ENCODE peak calls at places on chromosomes 2 and 18, in seven cellular contexts. U is SK-N-SH, S is H1, I is HCT116, F is K562, K is HepG2, V is GM12878. Z is an unnamed sample.

GRCh38 chr2:26175191-26175715 is 2.4 kb downstream of the GAREM2 start:
- DNase-seq in U (peak), S (no peak), I (no peak), F (no peak), K (no peak), V (no peak), Z (no peak)

GRCh38 chr2:172674034-172674967 is 61.3 kb upstream of the RAPGEF4 start:
- DNase-seq in U (no peak), S (peak), I (no peak), F (peak), K (no peak), V (no peak), Z (no peak)

GRCh38 chr2:216082805-216083204 is 1.1 kb downstream of the TMEM169 start:
- DNase-seq in U (peak), S (no peak), I (no peak), F (no peak), K (peak), V (no peak), Z (peak)

GRCh38 chr2:10877691-10878111 is 34.0 kb upstream of the KCNF1 start:
- DNase-seq in U (no peak), S (no peak), I (no peak), F (no peak), K (no peak), V (no peak), Z (no peak)

GRCh38 chr18:75070625-75071483 is 138.1 kb downstream of the PTGR3 start:
- DNase-seq in U (no peak), S (no peak), I (peak), F (peak), K (peak), V (peak), Z (peak)

GRCh38 chr2:108911401-108911800 is 77.6 kb downstream of the EDAR start:
- DNase-seq in U (peak), S (no peak), I (no peak), F (no peak), K (no peak), V (no peak), Z (no peak)

GRCh38 chr2:47019532-47019931 is 103.9 kb upstream of the MCFD2 start:
- DNase-seq in U (no peak), S (no peak), I (no peak), F (no peak), K (no peak), V (no peak), Z (no peak)

GRCh38 chr2:229714080-229714735 is at the start of gene DNER:
- DNase-seq in U (peak), S (no peak), I (no peak), F (peak), K (no peak), V (no peak), Z (peak)

GRCh38 chr2:151063271-151063670 is 198.4 kb downstream of the RBM43 start:
- DNase-seq in U (peak), S (no peak), I (no peak), F (no peak), K (no peak), V (no peak), Z (no peak)

GRCh38 chr18:59484796-59485328 is 125.8 kb upstream of the LMAN1 start:
- DNase-seq in U (peak), S (no peak), I (no peak), F (no peak), K (no peak), V (no peak), Z (no peak)

GRCh38 chr18:22683196-22683676 is 249.9 kb upstream of the RBBP8 start:
- DNase-seq in U (no peak), S (no peak), I (no peak), F (no peak), K (peak), V (no peak), Z (peak)

GRCh38 chr2:23803965-23804542 is 122.9 kb downstream of the ATAD2B start:
- DNase-seq in U (peak), S (no peak), I (no peak), F (peak), K (peak), V (no peak), Z (peak)

GRCh38 chr2:74168739-74169138 is 9.9 kb downstream of the MOB1A start:
- DNase-seq in U (no peak), S (no peak), I (no peak), F (no peak), K (no peak), V (no peak), Z (no peak)

GRCh38 chr18:7575465-7576026 is 8.4 kb downstream of the PTPRM start:
- DNase-seq in U (no peak), S (no peak), I (no peak), F (no peak), K (no peak), V (no peak), Z (no peak)

GRCh38 chr2:227177592-227178336 is 13.3 kb downstream of the COL4A3 start:
- DNase-seq in U (no peak), S (no peak), I (no peak), F (no peak), K (no peak), V (no peak), Z (no peak)

GRCh38 chr2:3265471-3265870 is 112.1 kb downstream of the EIPR1 start:
- DNase-seq in U (no peak), S (no peak), I (no peak), F (no peak), K (no peak), V (no peak), Z (no peak)

GRCh38 chr18:36711014-36711725 is 117.6 kb downstream of the TPGS2 start:
- DNase-seq in U (no peak), S (no peak), I (no peak), F (no peak), K (no peak), V (no peak), Z (no peak)

GRCh38 chr2:99404800-99405669 is 67.8 kb downstream of the EIF5B start:
- DNase-seq in U (no peak), S (no peak), I (no peak), F (no peak), K (no peak), V (no peak), Z (no peak)

GRCh38 chr2:241797441-241798080 is 11.4 kb upstream of the NEU4 start:
- DNase-seq in U (peak), S (no peak), I (no peak), F (no peak), K (no peak), V (no peak), Z (no peak)

GRCh38 chr2:11175293-11175795 is 20.1 kb downstream of the SLC66A3 start:
- DNase-seq in U (no peak), S (no peak), I (no peak), F (no peak), K (no peak), V (no peak), Z (no peak)

GRCh38 chr2:37692731-37693130 is 21.3 kb upstream of the CDC42EP3 start:
- DNase-seq in U (no peak), S (no peak), I (no peak), F (no peak), K (no peak), V (no peak), Z (no peak)

GRCh38 chr2:44663471-44664073 is 277.9 kb upstream of the SIX3 start:
- DNase-seq in U (no peak), S (no peak), I (no peak), F (no peak), K (no peak), V (no peak), Z (no peak)

GRCh38 chr2:26809876-26810577 is 24.2 kb downstream of the CENPA start:
- DNase-seq in U (no peak), S (no peak), I (no peak), F (no peak), K (no peak), V (no peak), Z (no peak)

GRCh38 chr2:189506514-189506976 is 65.3 kb downstream of the WDR75 start:
- DNase-seq in U (no peak), S (no peak), I (peak), F (peak), K (peak), V (no peak), Z (no peak)

GRCh38 chr2:102790086-102790453 is 28.2 kb downstream of the TMEM182 start:
- DNase-seq in U (no peak), S (no peak), I (no peak), F (no peak), K (no peak), V (no peak), Z (no peak)

GRCh38 chr2:72780483-72780882 is 45.4 kb downstream of the EXOC6B start:
- DNase-seq in U (no peak), S (no peak), I (no peak), F (no peak), K (peak), V (no peak), Z (no peak)

GRCh38 chr2:230942920-230943896 is 18.2 kb upstream of the GPR55 start:
- DNase-seq in U (no peak), S (no peak), I (no peak), F (no peak), K (no peak), V (peak), Z (no peak)

GRCh38 chr2:98343371-98343770 is 2.9 kb upstream of the CNGA3 start:
- DNase-seq in U (no peak), S (no peak), I (no peak), F (no peak), K (no peak), V (no peak), Z (no peak)

GRCh38 chr2:39710807-39711206 is 45.1 kb downstream of the TMEM178A start:
- DNase-seq in U (no peak), S (no peak), I (no peak), F (no peak), K (no peak), V (no peak), Z (no peak)

GRCh38 chr2:207903236-207903635 is 122.1 kb downstream of the PLEKHM3 start:
- DNase-seq in U (no peak), S (no peak), I (no peak), F (no peak), K (no peak), V (no peak), Z (no peak)

GRCh38 chr18:76487782-76488181 is 7.3 kb downstream of the ZNF516 start:
- DNase-seq in U (peak), S (no peak), I (no peak), F (no peak), K (no peak), V (no peak), Z (no peak)

GRCh38 chr2:48397846-48398245 is 132.1 kb upstream of the STON1 start:
- DNase-seq in U (no peak), S (no peak), I (no peak), F (no peak), K (no peak), V (no peak), Z (no peak)

GRCh38 chr18:31278609-31279071 is 39.3 kb upstream of the DSG1 start:
- DNase-seq in U (no peak), S (no peak), I (no peak), F (no peak), K (peak), V (no peak), Z (no peak)

GRCh38 chr2:25116956-25117355 is 51.4 kb downstream of the POMC start:
- DNase-seq in U (no peak), S (no peak), I (no peak), F (no peak), K (no peak), V (no peak), Z (no peak)

GRCh38 chr2:7954223-7954622 is 727.6 kb upstream of the ID2 start:
- DNase-seq in U (no peak), S (no peak), I (no peak), F (no peak), K (no peak), V (no peak), Z (no peak)

GRCh38 chr2:106547516-106547915 is 60.4 kb downstream of the CD8B2 start:
- DNase-seq in U (no peak), S (no peak), I (no peak), F (no peak), K (no peak), V (no peak), Z (no peak)
- TF ChIP-seq JUND in U (no peak), S (no peak), I (no peak), F (no peak), K (no peak), V (no peak), Z (no peak)

GRCh38 chr2:96470636-96471035 is 34.5 kb downstream of the NEURL3 start:
- DNase-seq in U (peak), S (peak), I (no peak), F (peak), K (no peak), V (no peak), Z (peak)
- TF ChIP-seq JUND in U (no peak), S (no peak), I (no peak), F (no peak), K (no peak), V (no peak), Z (no peak)

GRCh38 chr2:203935568-203935967 is 995 bp upstream of the ICOS start:
- DNase-seq in U (no peak), S (no peak), I (no peak), F (no peak), K (no peak), V (no peak), Z (no peak)

GRCh38 chr2:203934006-203934632 is 2.4 kb upstream of the ICOS start:
- DNase-seq in U (no peak), S (no peak), I (no peak), F (no peak), K (no peak), V (no peak), Z (no peak)

GRCh38 chr2:203936535-203936934 is at the start of gene ICOS:
- DNase-seq in U (no peak), S (no peak), I (no peak), F (no peak), K (no peak), V (no peak), Z (no peak)

GRCh38 chr2:203936949-203937348 is 386 bp downstream of the ICOS start:
- DNase-seq in U (no peak), S (no peak), I (no peak), F (no peak), K (no peak), V (no peak), Z (no peak)

GRCh38 chr2:203934711-203935438 is 1.7 kb upstream of the ICOS start:
- DNase-seq in U (no peak), S (no peak), I (no peak), F (no peak), K (no peak), V (no peak), Z (no peak)
- TF ChIP-seq JUND in U (no peak), S (no peak), I (no peak), F (no peak), K (no peak), V (no peak), Z (no peak)

DNA sequence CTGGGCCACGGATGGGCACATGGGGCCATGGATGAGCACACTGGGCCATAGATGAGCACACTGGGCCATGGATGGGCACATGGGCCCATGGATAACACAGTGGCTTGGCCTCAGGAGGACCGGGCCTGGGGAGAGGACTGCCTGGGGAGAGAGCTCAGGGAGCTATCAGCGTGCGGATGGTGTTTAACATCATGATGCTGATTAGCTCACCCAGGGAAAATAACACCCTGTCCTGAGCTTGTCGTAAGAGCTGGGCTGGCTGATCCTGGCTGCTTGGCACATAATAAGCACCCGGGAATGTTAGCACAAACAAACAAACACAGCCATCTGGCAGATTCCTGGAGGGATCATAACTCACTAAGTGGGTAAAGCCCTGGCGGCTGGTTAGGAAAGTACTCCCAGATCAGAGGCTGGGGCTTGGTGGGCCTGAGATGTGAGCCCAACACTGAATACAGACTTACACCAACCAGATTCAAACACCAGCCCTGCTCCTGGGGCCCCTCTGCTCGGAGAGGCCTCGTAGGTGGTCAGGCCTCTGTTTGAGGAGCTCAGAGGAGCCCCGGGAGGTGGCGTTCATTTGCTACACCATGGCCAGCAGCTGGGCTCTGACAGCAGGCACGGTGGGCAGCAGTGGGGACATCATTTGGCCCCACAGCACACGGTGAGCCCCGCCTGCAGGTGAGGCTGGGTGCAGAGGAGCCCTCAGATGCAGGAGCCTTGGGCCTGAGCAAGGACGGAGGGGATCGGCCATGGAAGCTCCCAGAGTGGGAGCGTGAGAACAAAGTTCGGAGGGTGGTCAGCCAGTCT is 193.3 kb upstream of the HDAC4 start:
- DNase-seq in U (no peak), S (no peak), I (no peak), F (no peak), K (no peak), V (no peak), Z (no peak)
- TF ChIP-seq JUND in U (no peak), S (no peak), I (no peak), F (no peak), K (no peak), V (no peak), Z (no peak)

GRCh38 chr2:218271487-218271797 is 1.1 kb downstream of the PNKD start:
- DNase-seq in U (no peak), S (no peak), I (no peak), F (no peak), K (no peak), V (no peak), Z (peak)

GRCh38 chr2:218273908-218274249 is 3.6 kb downstream of the PNKD start:
- DNase-seq in U (no peak), S (no peak), I (no peak), F (no peak), K (no peak), V (no peak), Z (no peak)

GRCh38 chr2:218271865-218272530 is 1.7 kb downstream of the PNKD start:
- DNase-seq in U (no peak), S (no peak), I (no peak), F (no peak), K (no peak), V (no peak), Z (no peak)

GRCh38 chr2:218270721-218271486 is 585 bp downstream of the PNKD start:
- DNase-seq in U (no peak), S (no peak), I (no peak), F (no peak), K (no peak), V (no peak), Z (no peak)

DNA sequence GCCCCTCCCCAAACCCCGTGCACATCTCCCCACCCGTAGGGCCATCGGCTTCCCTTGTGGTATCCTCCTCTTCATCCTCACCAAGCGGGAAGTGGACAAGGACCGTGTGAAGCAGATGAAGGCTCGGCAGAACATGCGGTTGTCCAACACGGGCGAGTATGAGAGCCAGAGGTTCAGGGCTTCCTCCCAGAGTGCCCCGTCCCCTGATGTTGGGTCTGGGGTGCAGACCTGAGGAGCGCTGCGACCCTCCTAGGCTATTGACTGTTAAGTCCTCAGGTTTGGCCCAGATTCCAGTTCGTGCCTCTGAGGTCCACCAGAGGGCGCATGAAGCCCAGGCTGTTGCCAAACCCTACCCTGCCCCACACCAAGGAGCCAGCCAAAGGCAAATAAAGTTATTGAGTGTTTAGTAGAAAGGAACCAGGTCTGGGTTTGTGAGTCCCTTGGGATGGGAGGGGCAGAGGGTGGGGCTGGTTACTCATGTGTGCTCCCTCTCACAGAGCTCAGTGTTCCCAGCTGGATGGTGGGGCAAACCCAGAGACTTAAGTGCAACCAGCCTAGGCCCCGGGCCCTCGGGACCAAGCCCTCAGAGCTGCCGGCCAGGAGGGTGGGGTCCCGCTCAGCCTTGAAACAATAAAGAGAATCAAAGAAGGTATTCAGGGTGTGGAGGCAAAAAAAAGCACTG is 2.4 kb downstream of the PNKD start:
- DNase-seq in U (peak), S (no peak), I (peak), F (peak), K (peak), V (peak), Z (peak)
- TF ChIP-seq JUND in U (no peak), S (no peak), I (no peak), F (no peak), K (no peak), V (no peak), Z (no peak)

GRCh38 chr2:167271941-167272340 is 383.7 kb downstream of the XIRP2 start:
- DNase-seq in U (no peak), S (no peak), I (no peak), F (no peak), K (no peak), V (no peak), Z (no peak)
- TF ChIP-seq JUND in U (no peak), S (peak), I (no peak), F (no peak), K (no peak), V (no peak), Z (no peak)

DNA sequence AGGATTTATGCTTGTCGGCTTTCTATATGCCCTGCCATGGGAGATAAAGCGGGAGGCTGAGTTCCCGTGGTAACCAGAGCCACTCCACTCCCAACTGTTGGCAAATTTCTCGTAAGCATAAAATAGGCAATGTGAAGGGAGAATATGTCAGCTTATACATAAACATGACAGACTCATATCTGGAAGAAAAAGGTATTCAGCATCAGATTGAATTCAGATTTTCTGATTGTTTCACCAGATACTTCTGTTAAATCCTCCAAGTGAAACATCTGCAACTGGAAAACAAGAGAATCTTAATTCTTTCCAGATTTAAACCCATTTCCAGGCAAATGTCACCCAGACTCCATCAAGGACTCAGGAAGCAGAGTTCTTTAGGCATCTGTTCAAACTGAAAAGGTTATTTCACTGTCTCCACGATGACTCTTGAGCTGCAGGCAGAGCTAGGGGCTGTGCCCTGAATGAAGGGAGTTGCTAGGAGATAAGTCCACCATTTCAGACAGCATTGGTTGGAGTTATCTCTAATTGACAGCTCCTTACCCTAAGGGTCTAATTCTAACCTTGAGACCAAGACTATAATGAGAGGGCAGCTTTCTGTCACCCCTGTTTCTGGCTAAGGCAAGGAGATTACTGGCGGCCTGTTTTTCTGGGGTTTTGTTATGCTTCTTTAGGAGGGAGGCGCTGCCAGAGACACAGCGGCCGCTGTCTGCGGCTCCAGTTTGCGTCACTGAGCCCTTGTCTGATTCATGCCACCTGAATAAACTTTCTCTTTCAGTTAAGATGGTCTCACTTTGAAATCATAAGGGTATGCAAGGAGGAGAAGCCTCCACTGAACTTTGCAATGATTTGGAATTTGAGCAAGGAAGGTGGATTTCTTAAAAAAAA is 381.3 kb downstream of the SOX11 start:
- DNase-seq in U (peak), S (no peak), I (no peak), F (no peak), K (no peak), V (no peak), Z (no peak)
- TF ChIP-seq JUND in U (no peak), S (no peak), I (no peak), F (no peak), K (no peak), V (no peak), Z (no peak)